ENCODE peak calls at places on chromosomes 12 and 14, in six cellular contexts. F is WTC11, M is prostate gland, T is cardiac fibroblast, Q is OCI-LY7, L is transverse colon. X is an unnamed sample.

GRCh38 chr12:112424126-112424525 is 5.4 kb downstream of the PTPN11 start:
- DNase-seq in Q (no peak), F (no peak), T (no peak), M (no peak), L (no peak), X (no peak)

GRCh38 chr12:110860833-110861291 is 14.1 kb downstream of the CCDC63 start:
- DNase-seq in M (no peak), L (no peak), T (no peak), F (no peak), Q (peak; percentile 20), X (no peak)

GRCh38 chr14:105413542-105413886 is 6.1 kb upstream of the MTA1 start:
- DNase-seq in T (no peak), Q (no peak), L (no peak), F (no peak), M (no peak), X (no peak)

GRCh38 chr12:32765906-32766305 is 10.2 kb upstream of the YARS2 start:
- DNase-seq in Q (no peak), T (peak; percentile 51), F (no peak), M (no peak), L (no peak), X (no peak)

GRCh38 chr14:30015471-30015870 is 87.8 kb upstream of the PRKD1 start:
- DNase-seq in T (no peak), M (no peak), F (no peak), L (no peak), Q (no peak), X (no peak)

GRCh38 chr12:68899251-68899771 is 33.7 kb downstream of the CPM start:
- DNase-seq in Q (no peak), T (peak; percentile 84), F (no peak), M (peak; percentile 25), L (peak; percentile 75), X (peak; percentile 79)

GRCh38 chr12:101570022-101570421 is 24.7 kb upstream of the MYBPC1 start:
- DNase-seq in M (peak; percentile 17), F (no peak), L (no peak), T (peak; percentile 49), Q (peak; percentile 31), X (peak; percentile 13)

GRCh38 chr14:61558271-61558670 is 137.0 kb upstream of the HIF1A start:
- DNase-seq in L (no peak), F (no peak), M (no peak), T (no peak), Q (no peak), X (no peak)

GRCh38 chr14:69259531-69260245 is at the start of gene GALNT16:
- DNase-seq in F (peak; percentile 69), Q (no peak), M (no peak), L (peak; percentile 25), T (peak; percentile 27), X (no peak)

GRCh38 chr12:570237-570925 is 92.9 kb downstream of the NINJ2 start:
- DNase-seq in T (peak; percentile 88), L (peak; percentile 85), F (peak; percentile 66), Q (no peak), M (peak; percentile 44), X (peak; percentile 59)

GRCh38 chr14:38959021-38959420 is 144.0 kb downstream of the SEC23A start:
- DNase-seq in L (no peak), T (no peak), M (no peak), F (no peak), Q (no peak), X (no peak)

GRCh38 chr12:109444263-109444662 is 32.8 kb downstream of the KCTD10 start:
- DNase-seq in L (no peak), F (no peak), T (no peak), M (no peak), Q (no peak), X (no peak)

GRCh38 chr14:96929969-96930368 is 132.8 kb downstream of the VRK1 start:
- DNase-seq in F (no peak), M (no peak), Q (no peak), L (no peak), T (no peak), X (no peak)

GRCh38 chr14:104451474-104451873 is 128.1 kb upstream of the C14orf180 start:
- DNase-seq in Q (no peak), L (no peak), T (no peak), F (no peak), M (no peak), X (no peak)

GRCh38 chr12:117020536-117021220 is 78.5 kb downstream of the TESC start:
- DNase-seq in Q (no peak), M (no peak), L (no peak), T (no peak), F (no peak), X (no peak)

GRCh38 chr12:23128462-23128861 is 503.5 kb downstream of the ETNK1 start:
- DNase-seq in T (no peak), Q (no peak), F (no peak), L (no peak), M (no peak), X (no peak)

GRCh38 chr12:10540776-10541205 is 35.1 kb downstream of the EIF2S3B start:
- DNase-seq in F (no peak), T (no peak), L (no peak), M (no peak), Q (peak; percentile 56), X (no peak)

GRCh38 chr12:50926415-50926814 is 25.9 kb upstream of the HIGD1C start:
- DNase-seq in M (no peak), Q (peak; percentile 22), T (no peak), L (no peak), F (no peak), X (no peak)

GRCh38 chr12:6341439-6342139 is at the start of gene TNFRSF1A:
- DNase-seq in L (peak; percentile 82), F (no peak), M (peak; percentile 81), Q (peak; percentile 76), T (peak; percentile 92), X (peak; percentile 80)

GRCh38 chr14:92511472-92512247 is 1.9 kb upstream of the RIN3 start:
- DNase-seq in M (no peak), T (peak; percentile 92), F (no peak), L (peak; percentile 60), Q (no peak), X (no peak)

GRCh38 chr12:29782285-29782820 is 1.4 kb downstream of the TMTC1 start:
- DNase-seq in L (no peak), T (peak; percentile 75), M (peak; percentile 11), F (no peak), Q (no peak), X (peak; percentile 3)

GRCh38 chr12:44053550-44054243 is 217.8 kb downstream of the TMEM117 start:
- DNase-seq in M (no peak), L (no peak), Q (no peak), T (peak; percentile 93), F (no peak), X (no peak)

GRCh38 chr12:74111688-74112360 is 425.8 kb upstream of the ATXN7L3B start:
- DNase-seq in T (no peak), F (peak; percentile 72), Q (peak; percentile 11), M (no peak), L (no peak), X (no peak)

GRCh38 chr12:3680919-3681594 is 71.9 kb downstream of the CRACR2A start:
- DNase-seq in M (peak; percentile 56), T (peak; percentile 65), Q (no peak), F (no peak), L (peak; percentile 67), X (peak; percentile 71)

GRCh38 chr12:108235231-108235959 is 103.7 kb downstream of the CMKLR1 start:
- DNase-seq in L (no peak), F (peak; percentile 24), Q (no peak), M (no peak), T (no peak), X (no peak)

GRCh38 chr12:108239378-108239777 is 99.7 kb downstream of the CMKLR1 start:
- DNase-seq in L (no peak), T (no peak), M (no peak), F (no peak), Q (no peak), X (no peak)

GRCh38 chr12:108238474-108238873 is 100.6 kb downstream of the CMKLR1 start:
- DNase-seq in L (no peak), F (no peak), M (no peak), Q (no peak), T (no peak), X (no peak)

GRCh38 chr12:108236366-108236765 is 102.7 kb downstream of the CMKLR1 start:
- DNase-seq in T (no peak), F (no peak), Q (no peak), M (no peak), L (no peak), X (no peak)

GRCh38 chr12:108237272-108237671 is 101.8 kb downstream of the CMKLR1 start:
- DNase-seq in T (no peak), Q (no peak), M (no peak), F (peak; percentile 46), L (no peak), X (no peak)
- TF ChIP-seq CTCF in T (no peak), Q (peak; percentile 43), M (no peak), F (peak; percentile 32), L (no peak), X (no peak)

GRCh38 chr12:15688202-15688736 is 100.9 kb downstream of the EPS8 start:
- DNase-seq in Q (no peak), T (peak; percentile 63), M (no peak), F (peak; percentile 34), L (peak; percentile 61), X (no peak)
- TF ChIP-seq CTCF in Q (no peak), T (no peak), M (no peak), F (no peak), L (no peak), X (no peak)

GRCh38 chr12:1660304-1661187 is 30.3 kb upstream of the ADIPOR2 start:
- DNase-seq in F (no peak), Q (no peak), L (peak; percentile 88), T (peak; percentile 48), M (peak; percentile 81), X (peak; percentile 94)

GRCh38 chr12:1665366-1665765 is 25.5 kb upstream of the ADIPOR2 start:
- DNase-seq in Q (no peak), T (no peak), L (no peak), M (no peak), F (no peak), X (no peak)

GRCh38 chr12:1661553-1662335 is 29.1 kb upstream of the ADIPOR2 start:
- DNase-seq in T (peak; percentile 92), M (peak; percentile 82), Q (peak; percentile 91), L (peak; percentile 95), F (peak; percentile 71), X (peak; percentile 93)

GRCh38 chr12:1663440-1664132 is 27.3 kb upstream of the ADIPOR2 start:
- DNase-seq in L (no peak), M (no peak), Q (no peak), T (no peak), F (no peak), X (no peak)

DNA sequence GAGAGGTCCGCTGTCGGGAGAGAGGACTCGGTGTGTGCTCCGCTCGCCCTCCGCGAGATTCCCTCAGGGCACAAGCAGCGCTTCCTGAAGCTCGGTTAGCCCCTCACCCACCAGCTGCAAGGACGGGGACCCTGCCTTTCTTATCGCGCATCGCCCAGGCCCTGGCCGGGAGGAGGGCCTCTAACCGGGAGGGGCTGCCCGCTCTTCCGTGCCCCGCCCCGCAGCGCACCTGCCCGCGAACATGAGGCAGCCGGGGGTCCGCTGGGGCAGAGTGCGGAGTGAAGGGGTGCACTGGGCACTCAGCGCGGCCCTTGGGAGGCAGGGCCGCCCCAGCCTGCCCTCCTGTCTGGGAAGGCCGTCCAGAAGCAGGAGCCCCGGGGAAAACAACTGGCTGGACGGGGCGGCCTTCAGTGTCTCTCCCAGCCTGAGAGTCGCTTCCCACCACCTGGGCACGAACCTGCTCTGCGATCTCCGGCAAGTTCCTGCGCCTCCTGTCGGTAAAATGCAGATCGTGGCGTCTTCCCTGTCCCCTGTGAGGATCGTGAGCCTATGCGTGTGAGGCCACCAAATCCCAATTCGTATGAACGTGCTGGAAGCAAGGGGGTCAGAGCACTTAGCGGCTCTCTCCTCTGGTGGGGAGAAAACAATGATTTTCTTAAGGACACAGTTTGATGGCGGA is 28.0 kb upstream of the ADIPOR2 start:
- DNase-seq in M (peak; percentile 38), F (peak; percentile 91), L (peak; percentile 86), T (peak; percentile 45), Q (no peak), X (peak; percentile 84)
- TF ChIP-seq CTCF in M (peak; percentile 44), F (peak; percentile 53), L (peak; percentile 82), T (peak; percentile 33), Q (no peak), X (peak; percentile 27)

GRCh38 chr12:124767075-124767821 is 96.4 kb downstream of the SCARB1 start:
- DNase-seq in M (peak; percentile 61), F (peak; percentile 91), L (peak; percentile 83), Q (peak; percentile 64), T (peak; percentile 78), X (peak; percentile 95)
- TF ChIP-seq CTCF in M (peak; percentile 98), F (peak; percentile 100), L (peak; percentile 97), Q (peak; percentile 99), T (peak; percentile 96), X (peak; percentile 100)